ENCODE peak calls at places on chromosomes 11 and 22, in eight cellular contexts. F is HCT116, H is A549, P is GM12878, B is SK-N-SH, J is K562, D is HepG2, O is H1. E is an unnamed sample.

GRCh38 chr11:93740802-93741093 is 547 bp downstream of the TAF1D start:
- DNase-seq in J (no peak), F (no peak), B (peak), D (peak), O (no peak), H (peak), P (no peak), E (peak)

GRCh38 chr11:88886796-88887195 is 179.0 kb downstream of the GRM5 start:
- DNase-seq in J (peak), B (peak), D (peak), H (peak), O (peak), F (peak), P (peak), E (peak)

GRCh38 chr11:134664447-134664846 is 252.4 kb upstream of the B3GAT1 start:
- DNase-seq in D (no peak), J (no peak), F (no peak), P (no peak), B (no peak), H (no peak), O (no peak), E (no peak)

GRCh38 chr11:35144811-35145210 is 5.8 kb downstream of the CD44 start:
- DNase-seq in O (no peak), H (no peak), J (no peak), F (no peak), D (no peak), B (no peak), P (no peak), E (peak)

GRCh38 chr11:10993640-10994039 is 135.8 kb upstream of the ZBED5 start:
- DNase-seq in B (no peak), F (no peak), P (no peak), D (no peak), O (no peak), J (no peak), H (no peak), E (no peak)

GRCh38 chr22:35597692-35598395 is 19.3 kb downstream of the MB start:
- DNase-seq in D (no peak), J (no peak), F (no peak), B (no peak), O (no peak), P (no peak), H (no peak), E (no peak)

GRCh38 chr11:94171693-94172440 is 43.2 kb downstream of the PANX1 start:
- DNase-seq in O (peak), J (peak), D (peak), H (peak), B (peak), P (no peak), F (peak), E (peak)

GRCh38 chr22:40631925-40632324 is 4.6 kb downstream of the MRTFA start:
- DNase-seq in O (no peak), F (no peak), P (no peak), B (no peak), D (no peak), J (no peak), H (no peak), E (no peak)

GRCh38 chr11:1196516-1197391 is 26.1 kb upstream of the MUC5B start:
- DNase-seq in O (no peak), H (no peak), B (peak), P (no peak), F (no peak), J (no peak), D (no peak), E (no peak)

GRCh38 chr11:2651826-2652237 is 48.0 kb downstream of the KCNQ1OT1 start:
- DNase-seq in D (no peak), B (peak), F (no peak), P (no peak), H (no peak), O (no peak), J (peak), E (no peak)

GRCh38 chr22:25563757-25564319 is 637 bp upstream of the GRK3 start:
- DNase-seq in B (no peak), H (no peak), F (no peak), O (no peak), D (peak), J (no peak), P (no peak), E (peak)

GRCh38 chr11:126997641-126998040 is 2.9 kb downstream of the KIRREL3 start:
- DNase-seq in P (no peak), B (no peak), O (no peak), F (no peak), J (no peak), D (no peak), H (no peak), E (no peak)

GRCh38 chr22:31556627-31557203 is 60.4 kb downstream of the SFI1 start:
- DNase-seq in J (peak), B (peak), P (no peak), D (peak), F (peak), O (no peak), H (peak), E (peak)

GRCh38 chr22:32080904-32081303 is 37.8 kb downstream of the SLC5A1 start:
- DNase-seq in P (peak), H (peak), J (peak), F (peak), D (peak), O (no peak), B (peak), E (peak)

GRCh38 chr11:20881328-20882079 is 212.1 kb downstream of the NELL1 start:
- DNase-seq in P (no peak), B (no peak), H (no peak), J (no peak), O (no peak), F (no peak), D (no peak), E (no peak)

GRCh38 chr11:46015941-46016340 is 93.5 kb downstream of the LARGE2 start:
- DNase-seq in H (no peak), B (no peak), O (no peak), P (no peak), F (no peak), D (no peak), J (no peak), E (peak)

GRCh38 chr11:10125522-10126133 is 168.4 kb downstream of the SBF2 start:
- DNase-seq in F (no peak), H (no peak), D (no peak), B (no peak), P (no peak), O (no peak), J (no peak), E (peak)

GRCh38 chr22:21457023-21457787 is 10.0 kb upstream of the TMEM191C start:
- DNase-seq in F (no peak), B (no peak), P (no peak), D (peak), H (peak), O (no peak), J (no peak), E (peak)

GRCh38 chr22:32920032-32920628 is 118.6 kb downstream of the TIMP3 start:
- DNase-seq in P (no peak), J (no peak), F (no peak), O (no peak), B (peak), H (no peak), D (no peak), E (peak)

GRCh38 chr22:24028533-24028932 is 17.4 kb downstream of the CABIN1 start:
- DNase-seq in F (no peak), D (no peak), B (no peak), P (no peak), O (no peak), H (no peak), J (no peak), E (no peak)

GRCh38 chr11:66261578-66261977 is 6.9 kb upstream of the RAB1B start:
- DNase-seq in J (no peak), H (no peak), F (no peak), B (no peak), O (no peak), P (no peak), D (no peak), E (no peak)

GRCh38 chr11:134433806-134434205 is 21.8 kb upstream of the B3GAT1 start:
- DNase-seq in D (no peak), P (no peak), F (no peak), H (no peak), J (no peak), O (no peak), B (no peak), E (no peak)

GRCh38 chr11:112588252-112588668 is 327.6 kb upstream of the PLET1 start:
- DNase-seq in O (peak), B (peak), P (peak), J (peak), H (peak), F (peak), D (peak), E (peak)

GRCh38 chr11:1882265-1883238 is 9.1 kb downstream of the PRR33 start:
- DNase-seq in B (peak), P (no peak), J (peak), H (peak), D (peak), F (peak), O (peak), E (peak)

GRCh38 chr11:85795712-85796487 is 15.0 kb downstream of the SYTL2 start:
- DNase-seq in O (no peak), F (no peak), B (no peak), J (no peak), H (no peak), D (no peak), P (no peak), E (no peak)

GRCh38 chr11:102436546-102436945 is 16.0 kb downstream of the TMEM123 start:
- DNase-seq in H (no peak), D (no peak), P (no peak), J (no peak), O (no peak), B (no peak), F (no peak), E (peak)

GRCh38 chr22:29917052-29917902 is 34.3 kb downstream of the MTMR3 start:
- DNase-seq in B (no peak), J (no peak), D (peak), F (no peak), P (no peak), O (no peak), H (no peak), E (peak)

GRCh38 chr11:27795955-27796861 is 96.0 kb upstream of the BDNF start:
- DNase-seq in P (no peak), O (peak), H (no peak), D (no peak), J (no peak), B (no peak), F (no peak), E (peak)

GRCh38 chr11:118012083-118012669 is 26.0 kb downstream of the IL10RA start:
- DNase-seq in P (no peak), F (no peak), J (peak), O (no peak), H (no peak), B (no peak), D (no peak), E (peak)

GRCh38 chr11:111069076-111069475 is 176.4 kb upstream of the POU2AF2 start:
- DNase-seq in O (peak), F (peak), H (peak), J (no peak), B (no peak), P (no peak), D (peak), E (peak)

GRCh38 chr11:93591247-93591898 is 48.2 kb upstream of the SMCO4 start:
- DNase-seq in D (peak), H (no peak), B (no peak), P (peak), F (peak), O (no peak), J (no peak), E (peak)

GRCh38 chr22:23778576-23778900 is 5.9 kb downstream of the MMP11 start:
- DNase-seq in P (no peak), F (no peak), D (no peak), H (no peak), O (no peak), B (no peak), J (no peak), E (no peak)

DNA sequence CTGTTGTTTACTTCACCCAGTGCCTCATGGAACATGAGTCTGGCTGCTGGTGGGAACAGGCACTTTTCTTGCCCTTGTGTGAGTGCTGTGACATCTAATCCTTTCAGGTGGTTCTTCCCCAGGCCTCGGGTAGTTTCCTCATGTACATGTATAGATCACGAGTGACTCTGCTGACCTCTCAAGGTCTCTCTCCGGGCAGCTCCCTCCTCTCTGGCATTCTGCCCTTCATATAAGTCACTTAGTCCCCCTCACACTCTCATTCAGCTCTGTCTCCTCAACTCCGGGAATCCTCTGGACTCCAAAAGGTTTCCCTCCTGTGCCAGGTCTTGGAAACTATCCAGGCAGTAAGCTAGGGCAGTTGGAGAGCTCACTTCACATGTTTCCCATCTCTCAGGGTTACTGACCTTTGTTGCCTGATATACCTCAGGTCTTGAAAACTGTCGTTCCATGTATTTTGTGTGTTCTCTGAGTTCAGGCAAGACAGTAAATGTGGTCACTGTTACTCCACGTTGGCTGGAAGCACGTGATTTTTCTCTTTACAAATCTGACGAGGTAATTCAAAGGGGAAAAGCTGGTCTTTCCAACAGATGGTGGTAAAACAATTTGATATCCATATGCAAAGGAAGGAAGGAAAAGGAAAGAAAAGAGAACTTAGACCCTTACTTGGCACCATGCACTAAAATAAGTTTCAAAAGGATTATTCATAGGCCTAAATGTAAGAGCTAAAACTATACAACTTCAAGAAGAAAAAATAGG is 40.5 kb upstream of the PITPNB start:
- DNase-seq in B (no peak), D (no peak), O (no peak), J (no peak), P (no peak), F (no peak), H (no peak), E (no peak)
- TF ChIP-seq RAD21 in B (no peak), D (no peak), O (no peak), J (no peak), P (no peak), F (no peak), H (no peak), E (no peak)

GRCh38 chr11:119509277-119509841 is 86.4 kb upstream of the THY1 start:
- DNase-seq in B (no peak), D (no peak), H (no peak), J (no peak), P (no peak), F (no peak), O (no peak), E (peak)
- TF ChIP-seq RAD21 in B (no peak), D (no peak), H (no peak), J (no peak), P (no peak), F (no peak), O (no peak), E (no peak)

DNA sequence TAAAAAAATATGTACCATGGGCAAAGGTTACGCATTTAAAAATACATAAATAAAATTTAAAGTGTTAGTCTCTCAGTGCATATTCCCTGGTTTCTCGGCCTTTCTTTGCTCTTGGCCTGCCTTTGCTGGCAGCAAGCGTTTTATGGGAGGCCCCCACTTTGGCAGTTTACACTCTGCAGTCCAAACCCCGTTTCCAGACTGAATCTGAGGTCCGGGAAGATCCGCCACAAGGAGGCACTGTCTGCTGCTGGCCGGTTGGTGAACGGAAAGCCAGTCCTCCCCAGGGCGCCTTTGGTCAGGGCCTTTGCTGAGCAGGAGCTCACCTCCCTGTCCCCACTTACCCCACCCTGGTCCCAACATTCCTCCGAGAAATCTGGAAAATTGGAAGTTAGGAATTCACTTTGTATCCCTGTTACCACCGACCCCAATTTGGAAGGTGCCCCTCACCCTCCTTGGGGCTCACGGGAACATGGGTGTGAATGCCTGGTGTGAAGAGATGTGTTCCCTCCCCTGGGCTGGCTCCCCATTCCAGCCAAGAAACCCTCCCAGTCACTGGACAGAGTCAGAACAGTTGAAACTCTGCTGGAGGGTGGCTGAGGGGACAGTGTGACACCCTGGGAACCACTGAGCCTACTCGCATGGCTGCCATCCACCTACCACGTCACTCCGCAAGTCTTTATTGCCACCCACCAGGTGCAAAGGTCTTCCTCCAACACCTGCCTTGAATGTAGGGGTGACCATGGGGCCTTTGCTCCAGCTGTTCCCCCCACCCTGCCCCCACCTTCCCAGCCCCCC is 9.4 kb upstream of the SF1 start:
- DNase-seq in P (no peak), H (peak), D (peak), J (peak), B (peak), F (no peak), O (no peak), E (peak)
- TF ChIP-seq RAD21 in P (peak), H (peak), D (peak), J (peak), B (peak), F (peak), O (peak), E (peak)

GRCh38 chr22:38937036-38937435 is 20.4 kb upstream of the APOBEC3A start:
- DNase-seq in D (no peak), H (no peak), B (no peak), J (no peak), P (no peak), F (no peak), O (no peak), E (no peak)

GRCh38 chr22:38936562-38936961 is 20.8 kb upstream of the APOBEC3A start:
- DNase-seq in P (no peak), D (no peak), F (no peak), H (no peak), J (no peak), B (no peak), O (no peak), E (no peak)

GRCh38 chr22:38935616-38936015 is 21.8 kb upstream of the APOBEC3A start:
- DNase-seq in H (no peak), F (no peak), O (no peak), D (no peak), B (no peak), P (no peak), J (no peak), E (no peak)

GRCh38 chr22:38937541-38937940 is 19.9 kb upstream of the APOBEC3A start:
- DNase-seq in O (no peak), J (no peak), D (no peak), F (no peak), H (no peak), B (no peak), P (no peak), E (no peak)

DNA sequence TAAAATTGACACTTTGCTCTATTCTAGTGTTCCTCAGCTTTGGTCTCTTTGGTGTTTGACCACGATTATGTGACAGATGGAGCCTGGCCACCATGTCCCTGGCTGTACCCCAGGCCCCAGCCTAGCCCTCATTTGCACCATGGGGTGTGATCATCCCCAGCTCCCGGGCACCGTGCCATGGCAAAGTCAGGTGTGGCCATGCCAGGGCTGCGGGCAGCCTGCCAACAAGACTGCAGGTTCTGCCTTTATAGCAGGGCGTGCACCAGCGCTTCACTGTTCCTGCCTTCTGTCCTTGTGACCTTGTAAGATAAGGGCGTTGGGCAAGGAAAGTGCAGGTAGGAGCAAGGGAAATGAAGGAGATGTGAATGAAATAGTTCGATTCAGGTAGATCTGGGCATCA is 22.4 kb upstream of the APOBEC3A start:
- DNase-seq in B (no peak), F (no peak), P (no peak), D (no peak), J (no peak), O (no peak), H (peak), E (no peak)
- TF ChIP-seq RAD21 in B (no peak), F (no peak), P (no peak), D (no peak), J (no peak), O (no peak), H (no peak), E (no peak)

DNA sequence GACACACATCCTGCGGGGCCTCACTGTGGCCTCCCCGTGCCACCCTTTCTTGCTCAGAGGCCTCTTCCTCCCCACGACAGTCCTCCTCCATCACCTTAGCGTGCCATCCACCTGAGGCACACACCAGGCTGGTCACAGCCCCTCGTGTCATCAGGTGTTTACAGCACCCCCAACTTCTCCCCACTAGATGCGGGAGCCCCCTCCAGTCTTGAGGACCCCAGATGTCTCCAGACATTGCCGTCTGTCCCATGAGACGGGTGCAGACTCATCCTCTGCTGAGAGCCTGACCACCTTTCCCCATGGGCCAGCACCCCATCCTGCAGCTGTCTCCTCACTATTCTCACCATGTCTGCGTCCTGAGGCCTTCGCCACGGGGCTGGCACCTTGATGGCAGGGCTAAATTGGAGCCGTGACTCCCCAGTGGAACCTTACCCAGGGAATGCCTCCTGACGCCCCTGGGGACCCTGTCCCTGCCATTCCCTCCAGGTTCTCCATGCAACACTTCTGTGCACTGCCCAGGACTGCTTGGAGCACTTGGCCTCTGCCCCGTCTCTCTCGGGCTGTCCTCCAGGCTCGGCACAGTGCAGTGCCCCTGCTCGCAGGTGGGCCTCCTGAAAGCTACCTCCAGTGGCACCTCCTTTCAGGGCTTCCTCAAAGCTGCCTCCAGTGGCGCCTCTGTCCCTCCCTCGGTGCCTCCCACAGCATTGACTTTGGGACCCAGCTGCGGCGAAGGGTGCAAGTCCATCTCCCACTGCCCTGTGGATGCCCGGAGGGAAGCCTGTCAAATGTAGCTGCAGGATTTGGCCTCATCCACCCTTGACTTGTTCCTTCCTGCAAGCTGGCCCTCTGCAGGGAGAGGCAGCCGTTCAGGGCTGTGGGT is 1386.8 kb downstream of the BRD1 start:
- DNase-seq in J (no peak), B (no peak), H (no peak), F (no peak), P (no peak), D (no peak), O (no peak), E (no peak)
- TF ChIP-seq RAD21 in J (no peak), B (no peak), H (no peak), F (no peak), P (no peak), D (no peak), O (no peak), E (no peak)

DNA sequence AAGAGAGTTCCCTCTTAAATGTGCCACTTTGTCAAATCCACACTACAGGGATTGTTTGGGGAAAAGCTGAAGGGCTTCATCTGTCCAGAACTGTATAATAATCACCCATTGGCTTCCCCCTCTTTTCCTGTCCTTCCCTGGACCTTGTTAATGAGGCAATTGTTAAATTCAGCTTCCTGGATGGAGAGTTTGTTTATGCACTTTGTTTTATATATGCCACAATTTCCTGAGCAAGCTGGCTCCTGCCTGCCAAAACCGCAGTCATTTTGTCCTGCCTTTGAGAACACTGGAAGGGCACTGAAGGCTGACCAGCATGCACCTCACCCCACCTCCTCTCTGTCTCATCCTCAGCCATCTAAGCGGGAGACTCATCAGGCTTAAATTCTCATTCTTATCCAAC is 86.2 kb downstream of the MSANTD4 start:
- DNase-seq in P (no peak), F (peak), D (no peak), J (no peak), B (no peak), O (no peak), H (no peak), E (peak)
- TF ChIP-seq RAD21 in P (no peak), F (no peak), D (no peak), J (no peak), B (no peak), O (no peak), H (no peak), E (no peak)